ENCODE peak calls at places on chromosomes 7 and 10, in five cellular contexts. P is CD4-positive, alpha-beta T cell; F is activated effector memory CD4-positive, alpha-beta T cell treated with anti-CD3 and anti-CD28 coated beads, Interleukin-2, amount 50 U/mL, for 16 hours; V is HCT116; Y is activated gamma-delta T cell treated with anti-CD3 and anti-CD28 coated beads, Interleukin-2, amount 50 U/mL, for 16 hours. Z is an unnamed sample.

GRCh38 chr10:78700413-78700812 is 368.4 kb upstream of the ZMIZ1 start:
- DNase-seq in F (no peak), Y (no peak), V (no peak), P (no peak), Z (no peak)

GRCh38 chr10:683448-684071 is 5.9 kb downstream of the DIP2C start:
- DNase-seq in P (no peak), F (no peak), Y (no peak), V (peak), Z (no peak)

GRCh38 chr7:142088022-142088714 is 23.4 kb upstream of the MGAM2 start:
- DNase-seq in P (no peak), V (no peak), F (no peak), Y (no peak), Z (no peak)

GRCh38 chr10:86650151-86650550 is 4.2 kb upstream of the OPN4 start:
- DNase-seq in F (peak), P (no peak), V (no peak), Y (no peak), Z (no peak)

GRCh38 chr7:44259547-44260457 is 59.0 kb downstream of the YKT6 start:
- DNase-seq in P (no peak), F (no peak), V (no peak), Y (no peak), Z (no peak)

GRCh38 chr10:72087969-72088878 is at the start of gene SPOCK2:
- DNase-seq in P (peak), F (peak), Y (peak), V (no peak), Z (peak)

GRCh38 chr10:5461914-5462840 is 37.2 kb downstream of the CALML5 start:
- DNase-seq in P (no peak), Y (no peak), V (no peak), F (no peak), Z (no peak)

GRCh38 chr10:124294811-124295770 is 123.6 kb downstream of the OAT start:
- DNase-seq in F (peak), Y (no peak), V (no peak), P (no peak), Z (no peak)

GRCh38 chr7:78437118-78437517 is 638.5 kb downstream of the PHTF2 start:
- DNase-seq in Y (no peak), V (no peak), F (no peak), P (no peak), Z (no peak)

GRCh38 chr7:129176853-129177369 is 11.5 kb upstream of the SMO start:
- DNase-seq in F (no peak), P (no peak), Y (no peak), V (no peak), Z (no peak)

GRCh38 chr7:28165221-28165807 is 15.3 kb downstream of the JAZF1 start:
- DNase-seq in P (no peak), F (no peak), V (no peak), Y (no peak), Z (no peak)

GRCh38 chr10:119500138-119500795 is 42.3 kb downstream of the RGS10 start:
- DNase-seq in V (no peak), F (no peak), Y (no peak), P (no peak), Z (no peak)

GRCh38 chr10:76382381-76382851 is 951.0 kb downstream of the LRMDA start:
- DNase-seq in Y (no peak), V (no peak), P (no peak), F (no peak), Z (no peak)

GRCh38 chr10:86411281-86411841 is 44.8 kb upstream of the GRID1 start:
- DNase-seq in F (no peak), Y (no peak), P (no peak), V (no peak), Z (no peak)

GRCh38 chr7:27994639-27995038 is 186.0 kb downstream of the JAZF1 start:
- DNase-seq in Y (no peak), P (no peak), F (no peak), V (no peak), Z (no peak)

GRCh38 chr7:75650062-75650461 is 88.7 kb downstream of the HIP1 start:
- DNase-seq in Y (no peak), V (no peak), P (no peak), F (no peak), Z (no peak)

GRCh38 chr10:113528876-113529275 is 24.0 kb upstream of the HABP2 start:
- DNase-seq in P (no peak), V (no peak), F (no peak), Y (no peak), Z (no peak)

GRCh38 chr7:100612730-100613446 is 548 bp downstream of the MOSPD3 start:
- DNase-seq in P (no peak), V (no peak), Y (no peak), F (peak), Z (no peak)

GRCh38 chr7:29189743-29190201 is 4.8 kb upstream of the CHN2 start:
- DNase-seq in V (peak), P (peak), Y (peak), F (peak), Z (no peak)

GRCh38 chr7:46162582-46162981 is 241.5 kb upstream of the IGFBP3 start:
- DNase-seq in F (no peak), V (no peak), Y (no peak), P (no peak), Z (no peak)

GRCh38 chr7:69910150-69910549 is 311.9 kb downstream of the AUTS2 start:
- DNase-seq in Y (no peak), V (no peak), P (no peak), F (no peak), Z (no peak)

GRCh38 chr7:157792954-157793353 is 456.1 kb downstream of the DNAJB6 start:
- DNase-seq in V (no peak), F (no peak), P (no peak), Y (no peak), Z (no peak)

GRCh38 chr10:117716896-117717295 is 174.3 kb downstream of the EMX2 start:
- DNase-seq in P (no peak), F (no peak), V (no peak), Y (no peak), Z (no peak)

GRCh38 chr10:67788028-67788886 is 49.7 kb downstream of the DNAJC12 start:
- DNase-seq in F (peak), Y (peak), V (peak), P (peak), Z (peak)

GRCh38 chr7:85103352-85103751 is 83.5 kb downstream of the SEMA3D start:
- DNase-seq in P (no peak), Y (no peak), V (peak), F (no peak), Z (no peak)

GRCh38 chr7:5005066-5005465 is 40.6 kb upstream of the RBAK start:
- DNase-seq in F (no peak), V (no peak), P (no peak), Y (no peak), Z (no peak)

GRCh38 chr10:110837418-110838120 is 34.2 kb upstream of the PDCD4 start:
- DNase-seq in F (no peak), Y (no peak), V (no peak), P (no peak), Z (no peak)

GRCh38 chr7:99308461-99309074 is 17.1 kb upstream of the ARPC1A start:
- DNase-seq in Y (no peak), P (no peak), F (no peak), V (no peak), Z (no peak)

GRCh38 chr7:23470290-23471089 is at the start of gene IGF2BP3:
- DNase-seq in V (peak), Y (no peak), P (no peak), F (peak), Z (no peak)

GRCh38 chr10:71658349-71658745 is 61.2 kb downstream of the C10orf105 start:
- DNase-seq in Y (no peak), P (no peak), F (no peak), V (no peak), Z (no peak)

GRCh38 chr7:157044151-157044687 is 33.8 kb upstream of the MNX1 start:
- DNase-seq in V (no peak), P (no peak), F (no peak), Y (no peak), Z (no peak)

GRCh38 chr7:150406565-150407421 is 27.7 kb downstream of the ZNF775 start:
- DNase-seq in F (peak), P (peak), V (no peak), Y (no peak), Z (peak)

GRCh38 chr7:112204776-112205347 is 1.3 kb downstream of the DOCK4 start:
- DNase-seq in F (no peak), P (no peak), V (no peak), Y (no peak), Z (peak)

GRCh38 chr10:21526952-21527633 is 1.6 kb upstream of the SKIDA1 start:
- DNase-seq in Y (no peak), V (no peak), F (peak), P (no peak), Z (peak)

Z was measured in T-helper 1 cell.